ENCODE peak calls at places on chromosome 10, in eight cellular contexts. One of them, this sample, is unnamed.
A peak's percentile ranks its signal among the peaks of the same experiment; 100 is the strongest.

GRCh38 chr10:71383972-71384687 is 12.6 kb upstream of the CDH23 start:
- DNase-seq in lower leg skin: peak; percentile 95
- DNase-seq in cardiac muscle cell: peak; percentile 78
- DNase-seq in progenitor cell of endocrine pancreas: peak; percentile 81
- DNase-seq in neural progenitor cell: peak; percentile 83
- DNase-seq in foreskin fibroblast: peak; percentile 27
- DNase-seq in Panc1: peak; percentile 45
- DNase-seq in endodermal cell: peak; percentile 95
- DNase-seq in this sample: peak; percentile 65

GRCh38 chr10:76711374-76711997 is 926.1 kb downstream of the KCNMA1 start:
- DNase-seq in neural progenitor cell: peak; percentile 3
- DNase-seq in progenitor cell of endocrine pancreas: no peak
- DNase-seq in Panc1: no peak
- DNase-seq in endodermal cell: peak; percentile 82
- DNase-seq in lower leg skin: no peak
- DNase-seq in foreskin fibroblast: no peak
- DNase-seq in cardiac muscle cell: no peak
- DNase-seq in this sample: no peak

GRCh38 chr10:64379898-64380297 is 858.7 kb downstream of the REEP3 start:
- DNase-seq in progenitor cell of endocrine pancreas: no peak
- DNase-seq in endodermal cell: peak; percentile 70
- DNase-seq in lower leg skin: no peak
- DNase-seq in foreskin fibroblast: no peak
- DNase-seq in Panc1: no peak
- DNase-seq in cardiac muscle cell: no peak
- DNase-seq in neural progenitor cell: no peak
- DNase-seq in this sample: no peak

GRCh38 chr10:22427101-22427500 is 81.8 kb downstream of the SPAG6 start:
- DNase-seq in foreskin fibroblast: peak; percentile 59
- DNase-seq in cardiac muscle cell: peak; percentile 26
- DNase-seq in Panc1: no peak
- DNase-seq in lower leg skin: no peak
- DNase-seq in neural progenitor cell: no peak
- DNase-seq in progenitor cell of endocrine pancreas: no peak
- DNase-seq in endodermal cell: peak; percentile 60
- DNase-seq in this sample: no peak

GRCh38 chr10:29648983-29649268 is 14.2 kb upstream of the SVIL start:
- DNase-seq in lower leg skin: no peak
- DNase-seq in cardiac muscle cell: no peak
- DNase-seq in progenitor cell of endocrine pancreas: no peak
- DNase-seq in foreskin fibroblast: peak; percentile 78
- DNase-seq in endodermal cell: no peak
- DNase-seq in neural progenitor cell: no peak
- DNase-seq in Panc1: no peak
- DNase-seq in this sample: peak; percentile 55

GRCh38 chr10:44056947-44057811 is 327.7 kb downstream of the CXCL12 start:
- DNase-seq in cardiac muscle cell: no peak
- DNase-seq in foreskin fibroblast: no peak
- DNase-seq in endodermal cell: peak; percentile 68
- DNase-seq in progenitor cell of endocrine pancreas: no peak
- DNase-seq in Panc1: no peak
- DNase-seq in lower leg skin: peak; percentile 79
- DNase-seq in neural progenitor cell: no peak
- DNase-seq in this sample: no peak

GRCh38 chr10:96306516-96306915 is 2.3 kb downstream of the DNTT start:
- DNase-seq in Panc1: no peak
- DNase-seq in lower leg skin: peak; percentile 85
- DNase-seq in cardiac muscle cell: no peak
- DNase-seq in neural progenitor cell: no peak
- DNase-seq in progenitor cell of endocrine pancreas: no peak
- DNase-seq in foreskin fibroblast: no peak
- DNase-seq in endodermal cell: no peak
- DNase-seq in this sample: peak; percentile 54

GRCh38 chr10:128210215-128211063 is 84.2 kb upstream of the MKI67 start:
- DNase-seq in endodermal cell: peak; percentile 91
- DNase-seq in neural progenitor cell: peak; percentile 60
- DNase-seq in progenitor cell of endocrine pancreas: peak; percentile 65
- DNase-seq in foreskin fibroblast: peak; percentile 14
- DNase-seq in Panc1: no peak
- DNase-seq in cardiac muscle cell: peak; percentile 59
- DNase-seq in lower leg skin: peak; percentile 92
- DNase-seq in this sample: peak; percentile 76

GRCh38 chr10:86951184-86951761 is 6.1 kb downstream of the MMRN2 start:
- DNase-seq in cardiac muscle cell: no peak
- DNase-seq in neural progenitor cell: no peak
- DNase-seq in progenitor cell of endocrine pancreas: no peak
- DNase-seq in endodermal cell: no peak
- DNase-seq in lower leg skin: peak; percentile 13
- DNase-seq in Panc1: no peak
- DNase-seq in foreskin fibroblast: no peak
- DNase-seq in this sample: no peak

GRCh38 chr10:118522791-118523498 is 72.5 kb downstream of the PRLHR start:
- DNase-seq in Panc1: no peak
- DNase-seq in neural progenitor cell: no peak
- DNase-seq in lower leg skin: no peak
- DNase-seq in cardiac muscle cell: no peak
- DNase-seq in endodermal cell: no peak
- DNase-seq in foreskin fibroblast: no peak
- DNase-seq in progenitor cell of endocrine pancreas: no peak
- DNase-seq in this sample: no peak

GRCh38 chr10:97518601-97519043 is 19.9 kb downstream of the UBTD1 start:
- DNase-seq in cardiac muscle cell: no peak
- DNase-seq in neural progenitor cell: no peak
- DNase-seq in Panc1: no peak
- DNase-seq in endodermal cell: no peak
- DNase-seq in progenitor cell of endocrine pancreas: no peak
- DNase-seq in foreskin fibroblast: no peak
- DNase-seq in lower leg skin: no peak
- DNase-seq in this sample: no peak

GRCh38 chr10:124670849-124671248 is 73.3 kb downstream of the FAM53B start:
- DNase-seq in cardiac muscle cell: no peak
- DNase-seq in lower leg skin: no peak
- DNase-seq in Panc1: no peak
- DNase-seq in foreskin fibroblast: no peak
- DNase-seq in neural progenitor cell: no peak
- DNase-seq in endodermal cell: no peak
- DNase-seq in progenitor cell of endocrine pancreas: no peak
- DNase-seq in this sample: peak; percentile 92

GRCh38 chr10:95423327-95424005 is 132.7 kb upstream of the PDLIM1 start:
- DNase-seq in neural progenitor cell: no peak
- DNase-seq in foreskin fibroblast: no peak
- DNase-seq in cardiac muscle cell: no peak
- DNase-seq in progenitor cell of endocrine pancreas: no peak
- DNase-seq in Panc1: no peak
- DNase-seq in lower leg skin: no peak
- DNase-seq in endodermal cell: no peak
- DNase-seq in this sample: no peak

GRCh38 chr10:6607778-6608177 is 27.7 kb upstream of the PRKCQ start:
- DNase-seq in progenitor cell of endocrine pancreas: no peak
- DNase-seq in Panc1: no peak
- DNase-seq in endodermal cell: no peak
- DNase-seq in cardiac muscle cell: no peak
- DNase-seq in lower leg skin: no peak
- DNase-seq in neural progenitor cell: no peak
- DNase-seq in foreskin fibroblast: no peak
- DNase-seq in this sample: no peak

GRCh38 chr10:100307716-100308115 is 21.2 kb upstream of the BLOC1S2 start:
- DNase-seq in cardiac muscle cell: no peak
- DNase-seq in neural progenitor cell: no peak
- DNase-seq in Panc1: no peak
- DNase-seq in foreskin fibroblast: peak; percentile 37
- DNase-seq in lower leg skin: no peak
- DNase-seq in endodermal cell: no peak
- DNase-seq in progenitor cell of endocrine pancreas: no peak
- DNase-seq in this sample: no peak

GRCh38 chr10:87658383-87658795 is 1.3 kb upstream of the PAPSS2 start:
- DNase-seq in progenitor cell of endocrine pancreas: no peak
- DNase-seq in endodermal cell: no peak
- DNase-seq in lower leg skin: no peak
- DNase-seq in foreskin fibroblast: no peak
- DNase-seq in cardiac muscle cell: peak; percentile 46
- DNase-seq in neural progenitor cell: no peak
- DNase-seq in Panc1: no peak
- DNase-seq in this sample: no peak

DNA sequence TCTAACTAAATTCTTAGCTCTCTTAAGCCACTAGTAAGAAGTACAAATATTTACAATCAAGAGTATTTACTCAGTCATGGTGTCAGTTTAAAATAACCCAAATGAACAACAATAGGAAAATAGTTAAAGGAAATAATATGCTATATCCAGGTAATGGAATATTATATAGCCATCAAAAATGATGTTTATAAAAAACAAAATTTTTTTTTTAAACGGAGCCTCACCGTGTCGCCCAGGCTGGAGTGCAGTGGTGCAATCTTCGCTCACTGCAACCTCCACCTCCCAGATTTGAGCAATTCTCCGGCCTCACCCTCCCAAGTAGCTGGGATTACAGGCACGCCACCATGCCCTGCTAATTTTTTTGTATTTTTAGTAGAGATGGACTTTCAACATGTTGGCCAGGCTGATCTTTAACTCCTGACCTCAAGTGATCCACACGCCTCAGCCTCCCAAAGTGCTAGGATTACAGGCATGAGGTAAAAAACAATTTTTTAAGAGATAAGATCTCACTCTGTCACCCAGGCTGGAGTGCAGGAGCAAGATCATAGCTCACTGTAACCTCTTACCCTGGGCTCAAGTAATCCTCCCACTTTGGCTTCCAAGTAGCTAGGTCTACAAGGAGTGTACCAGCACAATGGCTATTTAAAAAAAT is 132.5 kb downstream of the NOC3L start:
- DNase-seq in Panc1: no peak
- DNase-seq in neural progenitor cell: no peak
- DNase-seq in lower leg skin: no peak
- DNase-seq in foreskin fibroblast: no peak
- DNase-seq in progenitor cell of endocrine pancreas: no peak
- DNase-seq in cardiac muscle cell: no peak
- DNase-seq in endodermal cell: no peak
- DNase-seq in this sample: no peak
- TF ChIP-seq CTCF in Panc1: no peak
- TF ChIP-seq CTCF in neural progenitor cell: no peak
- TF ChIP-seq CTCF in lower leg skin: no peak
- TF ChIP-seq CTCF in foreskin fibroblast: no peak
- TF ChIP-seq CTCF in progenitor cell of endocrine pancreas: no peak
- TF ChIP-seq CTCF in cardiac muscle cell: no peak
- TF ChIP-seq CTCF in endodermal cell: no peak
- TF ChIP-seq CTCF in this sample: no peak

GRCh38 chr10:130336612-130337304 is 200.6 kb downstream of the GLRX3 start:
- DNase-seq in endodermal cell: peak; percentile 82
- DNase-seq in foreskin fibroblast: no peak
- DNase-seq in cardiac muscle cell: no peak
- DNase-seq in Panc1: no peak
- DNase-seq in lower leg skin: peak; percentile 70
- DNase-seq in progenitor cell of endocrine pancreas: no peak
- DNase-seq in neural progenitor cell: peak; percentile 65
- DNase-seq in this sample: no peak
- TF ChIP-seq CTCF in endodermal cell: peak; percentile 66
- TF ChIP-seq CTCF in foreskin fibroblast: no peak
- TF ChIP-seq CTCF in cardiac muscle cell: no peak
- TF ChIP-seq CTCF in Panc1: peak; percentile 56
- TF ChIP-seq CTCF in lower leg skin: no peak
- TF ChIP-seq CTCF in progenitor cell of endocrine pancreas: peak; percentile 48
- TF ChIP-seq CTCF in neural progenitor cell: peak; percentile 60
- TF ChIP-seq CTCF in this sample: no peak

DNA sequence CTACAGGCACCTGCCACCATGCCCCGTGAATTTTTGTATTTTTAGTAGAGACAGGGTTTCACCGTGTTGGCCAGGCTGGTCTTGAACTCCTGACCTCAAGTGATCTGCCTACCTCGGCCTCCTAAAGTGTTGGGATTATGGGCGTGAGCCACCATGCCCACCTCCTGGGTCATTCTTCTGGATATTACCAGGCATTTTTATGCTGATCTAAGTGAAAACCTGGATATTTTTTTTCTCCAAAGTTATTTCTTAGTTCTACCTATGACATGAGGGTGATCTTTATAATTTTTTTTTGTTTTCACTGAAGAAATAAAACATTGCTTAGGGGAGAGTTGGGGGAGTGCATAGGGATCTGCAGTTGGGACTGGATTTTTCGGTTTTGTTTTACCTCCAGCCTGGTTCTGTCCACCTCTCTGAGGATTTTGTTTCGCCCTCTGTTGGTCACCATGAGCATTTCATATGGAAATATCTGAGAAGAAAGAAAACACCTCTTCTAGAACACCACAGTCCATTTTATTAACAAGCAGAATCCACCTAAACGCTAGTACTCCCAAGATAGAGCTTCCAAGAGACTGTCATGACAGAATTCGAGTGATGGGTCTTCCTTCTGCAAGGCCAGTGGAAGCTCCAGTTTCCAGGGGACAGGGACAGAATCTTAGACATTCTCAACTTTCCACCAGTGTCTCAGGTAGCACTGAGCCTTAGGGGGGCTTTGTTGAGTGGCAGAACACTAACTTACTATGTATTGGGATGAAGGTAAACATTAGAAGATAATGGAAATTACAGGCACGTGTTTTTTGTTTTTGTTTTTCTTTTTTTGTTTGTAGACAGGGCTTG is 33.4 kb upstream of the AFAP1L2 start:
- DNase-seq in cardiac muscle cell: no peak
- DNase-seq in lower leg skin: no peak
- DNase-seq in endodermal cell: peak; percentile 47
- DNase-seq in Panc1: peak; percentile 15
- DNase-seq in progenitor cell of endocrine pancreas: no peak
- DNase-seq in foreskin fibroblast: peak; percentile 5
- DNase-seq in neural progenitor cell: peak; percentile 52
- DNase-seq in this sample: no peak
- TF ChIP-seq CTCF in cardiac muscle cell: peak; percentile 61
- TF ChIP-seq CTCF in lower leg skin: no peak
- TF ChIP-seq CTCF in endodermal cell: peak; percentile 77
- TF ChIP-seq CTCF in Panc1: peak; percentile 80
- TF ChIP-seq CTCF in progenitor cell of endocrine pancreas: peak; percentile 65
- TF ChIP-seq CTCF in foreskin fibroblast: peak; percentile 40
- TF ChIP-seq CTCF in neural progenitor cell: peak; percentile 67
- TF ChIP-seq CTCF in this sample: peak; percentile 11

GRCh38 chr10:75538144-75538543 is 106.7 kb downstream of the LRMDA start:
- DNase-seq in lower leg skin: no peak
- DNase-seq in progenitor cell of endocrine pancreas: no peak
- DNase-seq in cardiac muscle cell: no peak
- DNase-seq in neural progenitor cell: peak; percentile 30
- DNase-seq in endodermal cell: peak; percentile 64
- DNase-seq in Panc1: no peak
- DNase-seq in foreskin fibroblast: no peak
- DNase-seq in this sample: no peak

GRCh38 chr10:75542084-75542483 is 110.7 kb downstream of the LRMDA start:
- DNase-seq in neural progenitor cell: peak; percentile 89
- DNase-seq in Panc1: no peak
- DNase-seq in endodermal cell: no peak
- DNase-seq in foreskin fibroblast: no peak
- DNase-seq in lower leg skin: no peak
- DNase-seq in progenitor cell of endocrine pancreas: no peak
- DNase-seq in cardiac muscle cell: no peak
- DNase-seq in this sample: no peak

GRCh38 chr10:75541411-75541810 is 110.0 kb downstream of the LRMDA start:
- DNase-seq in cardiac muscle cell: no peak
- DNase-seq in foreskin fibroblast: no peak
- DNase-seq in lower leg skin: no peak
- DNase-seq in progenitor cell of endocrine pancreas: no peak
- DNase-seq in neural progenitor cell: peak; percentile 52
- DNase-seq in endodermal cell: no peak
- DNase-seq in Panc1: no peak
- DNase-seq in this sample: no peak

GRCh38 chr10:75542902-75543301 is 111.5 kb downstream of the LRMDA start:
- DNase-seq in endodermal cell: peak; percentile 61
- DNase-seq in foreskin fibroblast: peak; percentile 44
- DNase-seq in lower leg skin: peak; percentile 92
- DNase-seq in progenitor cell of endocrine pancreas: no peak
- DNase-seq in cardiac muscle cell: peak; percentile 34
- DNase-seq in neural progenitor cell: peak; percentile 47
- DNase-seq in Panc1: no peak
- DNase-seq in this sample: no peak

GRCh38 chr10:75540357-75541335 is 109.2 kb downstream of the LRMDA start:
- DNase-seq in lower leg skin: no peak
- DNase-seq in foreskin fibroblast: no peak
- DNase-seq in cardiac muscle cell: no peak
- DNase-seq in endodermal cell: no peak
- DNase-seq in neural progenitor cell: peak; percentile 72
- DNase-seq in progenitor cell of endocrine pancreas: no peak
- DNase-seq in Panc1: no peak
- DNase-seq in this sample: no peak
- TF ChIP-seq CTCF in lower leg skin: no peak
- TF ChIP-seq CTCF in foreskin fibroblast: no peak
- TF ChIP-seq CTCF in cardiac muscle cell: no peak
- TF ChIP-seq CTCF in endodermal cell: peak; percentile 47
- TF ChIP-seq CTCF in neural progenitor cell: peak; percentile 27
- TF ChIP-seq CTCF in progenitor cell of endocrine pancreas: peak; percentile 16
- TF ChIP-seq CTCF in Panc1: peak; percentile 5
- TF ChIP-seq CTCF in this sample: peak; percentile 23